ENCODE peak calls at places on chromosomes 6 and 20, in four cellular contexts. H, V, B and N are unnamed samples.

GRCh38 chr6:78489874-78490273 is 377.5 kb upstream of the IRAK1BP1 start:
- DNase-seq in V (peak; percentile 74), H (no peak), B (no peak), N (no peak)

GRCh38 chr20:49545572-49545971 is 22.4 kb downstream of the PTGIS start:
- DNase-seq in V (no peak), H (no peak), B (no peak), N (peak; percentile 37)

GRCh38 chr20:61531553-61532345 is 279.7 kb downstream of the CDH4 start:
- DNase-seq in V (peak; percentile 46), B (no peak), H (no peak), N (no peak)

GRCh38 chr6:51618563-51618962 is 468.9 kb downstream of the PKHD1 start:
- DNase-seq in H (no peak), B (no peak), V (no peak), N (peak; percentile 36)

GRCh38 chr6:125271486-125272159 is 30.1 kb downstream of the HDDC2 start:
- DNase-seq in H (no peak), B (no peak), V (no peak), N (no peak)

GRCh38 chr6:35170891-35171290 is 29.8 kb upstream of the TCP11 start:
- DNase-seq in H (no peak), B (no peak), V (no peak), N (no peak)

GRCh38 chr6:130324657-130325056 is 41.2 kb upstream of the TMEM200A start:
- DNase-seq in V (peak; percentile 83), B (no peak), H (no peak), N (no peak)

GRCh38 chr6:85506441-85507093 is 56.7 kb downstream of the NT5E start:
- DNase-seq in B (no peak), H (no peak), V (no peak), N (no peak)

GRCh38 chr6:134196568-134197301 is 121.2 kb downstream of the SGK1 start:
- DNase-seq in V (no peak), H (no peak), B (no peak), N (no peak)

GRCh38 chr6:162249907-162250642 is 477.5 kb downstream of the PRKN start:
- DNase-seq in V (no peak), B (no peak), H (no peak), N (no peak)

GRCh38 chr6:35471836-35472345 is 3.7 kb downstream of the RPL10A start:
- DNase-seq in H (no peak), B (no peak), V (no peak), N (no peak)

GRCh38 chr20:23641936-23642751 is 4.4 kb upstream of the CST3 start:
- DNase-seq in H (no peak), B (no peak), V (peak; percentile 87), N (no peak)

GRCh38 chr6:160254467-160255312 is 3.9 kb downstream of the SLC22A2 start:
- DNase-seq in V (no peak), H (no peak), B (no peak), N (peak; percentile 63)

GRCh38 chr20:41367393-41367695 is 726 bp upstream of the EMILIN3 start:
- DNase-seq in V (no peak), B (no peak), H (no peak), N (peak; percentile 23)

GRCh38 chr6:137233561-137234504 is 14.6 kb upstream of the IFNGR1 start:
- DNase-seq in V (peak; percentile 91), B (no peak), H (no peak), N (peak; percentile 11)

GRCh38 chr20:46179811-46180326 is 61.8 kb downstream of the CD40 start:
- DNase-seq in B (no peak), V (no peak), H (no peak), N (no peak)

GRCh38 chr20:35467339-35468224 is 12.2 kb downstream of the CEP250 start:
- DNase-seq in B (no peak), H (no peak), V (peak; percentile 64), N (peak; percentile 54)

GRCh38 chr6:144019929-144020328 is 11.9 kb upstream of the PLAGL1 start:
- DNase-seq in H (no peak), V (no peak), B (no peak), N (no peak)

GRCh38 chr6:1316482-1317220 is 4.8 kb downstream of the FOXQ1 start:
- DNase-seq in B (no peak), H (peak; percentile 72), V (no peak), N (peak; percentile 65)

GRCh38 chr6:110139052-110139451 is 40.4 kb downstream of the WASF1 start:
- DNase-seq in H (no peak), B (no peak), V (no peak), N (no peak)

DNA sequence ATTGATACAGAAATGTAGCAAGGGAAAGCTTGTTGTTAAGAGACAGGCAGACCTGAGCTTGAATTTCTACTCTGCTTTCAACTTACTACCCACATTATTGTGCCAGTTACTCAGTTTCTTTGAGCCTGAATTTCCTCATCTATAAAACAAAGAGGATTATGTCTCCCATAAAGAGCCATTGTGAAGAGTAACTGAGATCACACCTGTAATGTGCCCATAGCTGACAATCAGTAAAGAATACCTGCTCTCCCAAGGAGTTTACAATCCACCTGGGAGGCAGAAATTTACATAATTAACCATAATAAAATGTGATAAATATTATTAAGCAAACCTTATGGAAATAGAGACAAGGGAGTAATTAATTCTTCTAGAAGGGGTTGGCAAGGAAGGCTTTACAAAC is 204.9 kb downstream of the EPM2A start:
- DNase-seq in V (no peak), B (no peak), H (no peak), N (no peak)
- H3K56ac ChIP-seq in V (no peak overlapping the region), B (no peak overlapping the region), H (no peak overlapping the region), N (no peak overlapping the region)

DNA sequence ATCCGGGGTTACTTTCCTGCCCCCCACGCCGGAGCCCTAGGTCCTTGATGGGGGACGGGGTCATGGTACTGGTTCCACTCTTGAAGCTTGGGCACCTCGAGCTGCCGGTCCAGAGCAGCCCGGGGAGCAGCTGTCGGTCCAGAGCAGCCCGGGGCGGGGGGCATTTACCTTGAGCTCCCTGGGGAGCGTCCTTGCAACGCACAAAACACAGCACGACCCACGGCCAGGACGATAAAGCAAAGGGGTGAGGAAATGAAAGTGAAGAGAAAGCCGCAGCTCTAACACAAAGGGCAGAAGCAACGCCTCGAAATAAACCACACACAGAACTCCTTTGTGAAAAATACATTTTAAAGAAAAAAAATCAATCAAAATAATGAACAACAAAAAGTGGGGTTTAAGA is 39.1 kb downstream of the KCNQ2 start:
- DNase-seq in B (no peak), H (no peak), V (no peak), N (no peak)
- H2BK15ac ChIP-seq in B (no peak overlapping the region), H (no peak overlapping the region), V (no peak overlapping the region), N (no peak overlapping the region)

DNA sequence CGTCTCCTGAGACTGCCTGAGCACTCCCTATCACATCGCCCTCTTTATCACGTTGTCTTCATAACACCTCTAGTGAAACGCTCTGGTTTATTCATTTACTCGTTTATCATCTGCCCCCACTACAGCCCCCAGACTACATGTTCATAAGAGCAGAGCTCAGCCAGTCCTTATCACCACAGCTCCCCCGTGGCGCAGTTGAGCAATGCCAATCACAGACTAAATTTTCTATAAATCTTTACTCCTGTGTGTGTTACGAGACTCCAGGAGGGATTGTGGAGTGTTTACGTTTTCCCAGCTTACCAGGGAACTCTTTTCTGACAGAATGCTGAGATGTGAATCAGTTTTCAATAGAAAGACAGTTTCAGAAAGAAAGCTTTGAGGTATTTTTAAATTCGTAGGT is 316.3 kb downstream of the ADGRB3 start:
- DNase-seq in V (no peak), B (no peak), H (no peak), N (no peak)
- H3K56ac ChIP-seq in V (no peak overlapping the region), B (no peak overlapping the region), H (no peak overlapping the region), N (no peak overlapping the region)

GRCh38 chr6:21595265-21595950 is 1.9 kb downstream of the SOX4 start:
- DNase-seq in H (no peak), V (no peak), B (no peak), N (peak; percentile 64)
- H2BK15ac ChIP-seq in H (no peak overlapping the region), V (no peak overlapping the region), B (no peak overlapping the region), N (no peak overlapping the region)

GRCh38 chr6:168684471-168684870 is 243.5 kb downstream of the SMOC2 start:
- DNase-seq in B (no peak), V (no peak), H (no peak), N (no peak)

GRCh38 chr6:168681748-168682147 is 240.8 kb downstream of the SMOC2 start:
- DNase-seq in H (no peak), V (no peak), B (no peak), N (no peak)

GRCh38 chr6:168686339-168686738 is 245.4 kb downstream of the SMOC2 start:
- DNase-seq in H (no peak), B (no peak), V (no peak), N (no peak)

GRCh38 chr6:168684906-168685305 is 243.9 kb downstream of the SMOC2 start:
- DNase-seq in V (no peak), H (no peak), B (no peak), N (no peak)

GRCh38 chr6:168683621-168684020 is 242.6 kb downstream of the SMOC2 start:
- DNase-seq in H (no peak), V (no peak), B (no peak), N (no peak)
- H3K56ac ChIP-seq in H (no peak overlapping the region), V (no peak overlapping the region), B (no peak overlapping the region), N (no peak overlapping the region)

GRCh38 chr20:37179671-37180524 is 550 bp upstream of the MROH8 start:
- DNase-seq in H (no peak), B (no peak), V (peak; percentile 85), N (peak; percentile 46)
- H2BK15ac ChIP-seq in H (no peak overlapping the region), B (no peak overlapping the region), V (no peak overlapping the region), N (no peak overlapping the region)

DNA sequence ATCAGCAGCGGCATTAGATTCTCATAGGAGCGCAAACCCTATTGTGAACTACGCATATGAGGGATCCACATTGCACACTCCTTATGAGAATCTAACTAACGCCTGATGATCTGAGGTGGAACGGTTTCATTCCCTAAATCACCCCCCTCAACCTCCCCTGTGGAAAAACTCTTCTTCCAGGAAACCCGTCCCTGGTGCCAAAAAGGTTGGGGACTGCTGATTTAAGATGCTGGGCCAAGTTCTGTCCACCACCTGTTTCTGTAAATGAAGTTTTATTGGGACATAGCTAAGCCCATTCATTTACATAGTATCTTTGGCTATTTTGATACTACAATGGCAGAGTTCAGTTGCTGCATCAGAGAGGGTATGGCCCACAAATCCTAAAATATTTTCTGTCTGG is 268.2 kb upstream of the PRDM1 start:
- DNase-seq in H (no peak), B (no peak), V (no peak), N (no peak)
- H3K56ac ChIP-seq in H (no peak overlapping the region), B (no peak overlapping the region), V (no peak overlapping the region), N (no peak overlapping the region)

GRCh38 chr20:62737971-62738881 is 29.6 kb downstream of the NTSR1 start:
- DNase-seq in H (no peak), V (no peak), B (no peak), N (no peak)
- H2BK15ac ChIP-seq in H (no peak overlapping the region), V (peak overlapping the region; percentile 43), B (no peak overlapping the region), N (no peak overlapping the region)

GRCh38 chr20:17938889-17939619 is 29.5 kb downstream of the SNX5 start:
- DNase-seq in V (peak; percentile 67), B (peak; percentile 57), H (peak; percentile 86), N (peak; percentile 93)
- H3K56ac ChIP-seq in V (no peak overlapping the region), B (no peak overlapping the region), H (no peak overlapping the region), N (peak overlapping the region; percentile 71)